ENCODE peak calls at places on chromosomes 4 and X, in six cellular contexts. U, G, D, Y, I and K are unnamed samples.

GRCh38 chr4:39620551-39620950 is 18.1 kb downstream of the SMIM14 start:
- DNase-seq in Y (no peak), D (no peak), U (no peak), G (no peak), I (no peak), K (no peak)

GRCh38 chr4:39118034-39118658 is 56.1 kb downstream of the KLHL5 start:
- DNase-seq in Y (no peak), G (no peak), U (no peak), D (no peak), I (no peak), K (no peak)

GRCh38 chr4:52910115-52910514 is 48.0 kb downstream of the RASL11B start:
- DNase-seq in U (no peak), I (no peak), D (no peak), Y (no peak), G (no peak), K (no peak)

GRCh38 chr4:10403633-10404445 is 53.4 kb downstream of the ZNF518B start:
- DNase-seq in I (peak), D (peak), Y (no peak), U (peak), G (no peak), K (peak)

GRCh38 chr4:155745984-155746383 is 12.8 kb upstream of the GUCY1B1 start:
- DNase-seq in G (no peak), Y (no peak), U (peak), D (no peak), I (no peak), K (peak)

GRCh38 chr4:128358231-128358902 is 70.8 kb upstream of the PGRMC2 start:
- DNase-seq in D (no peak), I (no peak), U (peak), Y (no peak), G (no peak), K (peak)

GRCh38 chrX:22310779-22311178 is 38.1 kb downstream of the CBLL2 start:
- DNase-seq in I (no peak), Y (no peak), G (no peak), U (no peak), D (no peak), K (peak)

GRCh38 chrX:137041329-137041728 is 7.5 kb upstream of the GPR101 start:
- DNase-seq in U (no peak), G (no peak), Y (no peak), I (no peak), D (no peak), K (peak)

GRCh38 chr4:100190643-100191600 is 654 bp upstream of the DDIT4L start:
- DNase-seq in Y (peak), I (no peak), D (peak), G (no peak), U (peak), K (peak)

GRCh38 chr4:78312989-78313753 is 238.4 kb upstream of the ANXA3 start:
- DNase-seq in I (no peak), D (no peak), G (no peak), U (peak), Y (no peak), K (no peak)

GRCh38 chr4:25439913-25440477 is 62.9 kb downstream of the ANAPC4 start:
- DNase-seq in U (peak), I (peak), Y (peak), D (peak), G (peak), K (peak)

GRCh38 chr4:104859601-104860000 is 287.1 kb upstream of the TET2 start:
- DNase-seq in G (no peak), I (no peak), D (no peak), U (no peak), Y (no peak), K (no peak)

GRCh38 chr4:7398104-7398423 is 36.7 kb downstream of the PSAPL1 start:
- DNase-seq in G (peak), D (no peak), U (peak), I (no peak), Y (no peak), K (peak)

GRCh38 chrX:115561605-115562491 is 874 bp downstream of the PLS3 start:
- DNase-seq in Y (peak), U (peak), G (peak), I (peak), D (peak), K (peak)

GRCh38 chr4:88693792-88694191 is 3.8 kb downstream of the NAP1L5 start:
- DNase-seq in U (no peak), Y (no peak), D (no peak), I (no peak), G (no peak), K (no peak)

GRCh38 chr4:55116450-55116849 is 8.9 kb downstream of the KDR start:
- DNase-seq in D (peak), G (no peak), U (peak), I (no peak), Y (no peak), K (peak)

GRCh38 chrX:149145845-149146285 is 359.2 kb downstream of the IDS start:
- DNase-seq in I (no peak), Y (no peak), D (no peak), G (no peak), U (no peak), K (no peak)

GRCh38 chr4:8534129-8534528 is 46.1 kb upstream of the GPR78 start:
- DNase-seq in G (peak), D (no peak), I (peak), Y (no peak), U (peak), K (peak)

DNA sequence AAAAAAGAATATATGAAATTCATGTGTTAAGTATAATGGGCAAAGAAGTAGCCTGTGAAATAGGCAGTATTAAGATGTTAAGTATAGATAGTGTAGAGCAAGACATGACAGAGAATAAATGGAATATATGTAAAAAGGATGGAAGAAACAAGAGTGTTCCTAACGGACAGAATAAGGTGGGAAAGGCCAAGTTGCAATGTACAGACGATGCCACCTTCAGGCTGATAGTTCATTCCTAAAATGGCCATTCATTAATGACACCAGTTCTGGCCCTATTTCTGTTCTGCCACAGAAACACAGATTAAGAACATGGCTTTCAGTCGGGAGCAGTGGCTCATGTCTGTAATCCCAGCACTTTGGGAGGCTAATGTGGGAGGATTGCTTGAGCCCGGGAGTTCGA is 4.4 kb upstream of the FAM184B start:
- DNase-seq in U (no peak), I (no peak), D (no peak), Y (no peak), G (no peak), K (no peak)
- TF ChIP-seq CTCF in U (peak), I (no peak), D (no peak), Y (no peak), G (no peak), K (no peak)

DNA sequence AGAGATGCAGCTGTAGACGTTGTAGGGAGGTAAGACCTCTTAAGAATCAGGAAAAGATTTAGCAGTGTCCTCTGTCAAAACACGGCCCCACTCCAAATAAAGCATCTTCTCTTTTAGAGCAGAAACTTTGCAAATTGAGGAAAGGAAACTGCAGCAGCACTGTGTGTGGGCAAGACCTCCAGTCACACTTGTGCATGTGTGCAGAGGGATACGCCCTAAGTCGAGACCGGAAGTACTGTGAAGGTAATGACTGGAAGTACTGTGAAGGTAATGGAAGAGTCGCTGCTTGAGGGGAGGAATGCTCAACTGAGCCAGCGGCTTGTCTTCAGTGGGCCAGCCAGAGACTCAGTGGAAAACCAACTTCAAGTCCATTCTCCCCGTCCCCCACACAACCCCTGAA is 46.5 kb downstream of the EGF start:
- DNase-seq in I (no peak), Y (no peak), G (no peak), U (no peak), D (no peak), K (no peak)
- TF ChIP-seq CTCF in I (no peak), Y (no peak), G (no peak), U (no peak), D (no peak), K (no peak)

GRCh38 chr4:149203256-149204001 is 612.2 kb downstream of the IQCM start:
- DNase-seq in G (no peak), D (no peak), I (no peak), U (peak), Y (no peak), K (peak)
- TF ChIP-seq CTCF in G (no peak), D (no peak), I (no peak), U (no peak), Y (no peak), K (no peak)

DNA sequence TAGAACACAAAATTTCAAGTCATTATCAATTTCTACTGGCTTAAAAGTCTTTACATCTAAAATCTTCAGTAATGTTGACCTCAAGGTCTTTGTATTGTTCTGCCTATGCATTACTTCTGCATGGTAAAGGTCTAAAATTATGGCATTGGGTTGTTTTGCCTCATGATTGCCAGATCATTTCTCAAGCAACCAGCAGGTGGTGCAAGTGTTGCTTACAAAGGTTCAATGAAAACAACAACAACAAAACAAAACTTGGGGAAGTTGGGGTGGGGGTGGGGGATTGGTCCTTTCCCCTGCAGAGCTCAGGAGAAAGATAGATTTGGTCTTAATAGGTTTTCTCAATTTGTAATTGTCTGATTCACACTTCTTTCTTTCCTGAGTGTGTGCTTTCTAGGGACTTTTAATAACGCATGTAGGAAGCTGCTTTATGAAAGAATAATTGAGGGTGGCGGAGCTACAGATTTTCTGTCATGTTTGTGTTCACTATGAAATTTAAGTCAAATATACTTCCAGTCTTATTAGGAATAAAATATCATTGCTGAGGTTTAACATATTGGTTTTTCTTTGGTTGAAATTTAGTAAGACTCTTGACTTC is 145.1 kb downstream of the COL4A5 start:
- DNase-seq in G (no peak), I (no peak), U (peak), D (peak), Y (no peak), K (peak)
- TF ChIP-seq CTCF in G (peak), I (peak), U (peak), D (peak), Y (no peak), K (peak)

DNA sequence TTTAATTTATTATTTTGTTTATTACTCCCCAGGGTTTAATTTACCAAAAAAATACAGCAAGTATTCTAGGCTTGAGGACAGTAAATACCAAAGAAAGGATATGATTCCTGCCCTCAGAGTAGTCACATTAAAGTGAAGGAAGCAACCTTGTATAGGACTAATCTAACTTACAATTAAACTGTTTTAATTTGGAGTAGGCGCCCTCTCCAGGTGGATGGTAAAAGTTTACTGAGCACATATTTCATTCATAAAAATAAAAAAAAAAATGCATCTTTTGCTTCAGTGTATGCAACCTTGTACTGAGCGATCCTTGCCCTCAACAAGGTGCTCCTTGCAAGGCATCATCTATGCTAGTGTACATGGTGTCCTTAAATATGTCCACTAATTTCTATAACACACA is 72.0 kb upstream of the MAGEB16 start:
- DNase-seq in G (no peak), Y (no peak), I (no peak), U (no peak), D (no peak), K (peak)
- TF ChIP-seq CTCF in G (no peak), Y (no peak), I (peak), U (no peak), D (no peak), K (peak)

DNA sequence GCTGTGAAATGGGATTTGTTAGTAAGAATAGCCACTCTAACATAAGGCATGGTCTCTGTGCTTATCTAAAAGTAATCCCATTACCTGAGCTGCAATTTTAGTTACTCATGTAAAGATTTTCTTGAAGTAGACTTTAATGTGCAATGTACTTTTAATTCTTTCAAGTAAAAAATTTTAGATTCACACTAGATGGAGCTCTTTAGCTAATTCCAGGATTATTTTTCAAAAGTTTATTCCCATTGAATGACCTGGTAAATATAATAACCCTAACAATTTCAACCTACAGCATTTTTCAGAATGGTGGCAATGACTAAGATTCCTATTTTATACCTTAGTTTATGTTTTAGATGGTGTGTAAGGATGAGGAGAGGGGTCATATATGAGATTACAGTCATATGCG is 18.1 kb downstream of the USP38 start:
- DNase-seq in Y (no peak), U (no peak), D (no peak), I (no peak), G (no peak), K (peak)
- TF ChIP-seq CTCF in Y (peak), U (peak), D (peak), I (peak), G (no peak), K (no peak)

GRCh38 chr4:92299152-92299551 is 4.6 kb upstream of the GRID2 start:
- DNase-seq in G (no peak), D (no peak), U (no peak), I (no peak), Y (no peak), K (peak)
- TF ChIP-seq CTCF in G (no peak), D (no peak), U (no peak), I (no peak), Y (no peak), K (peak)

DNA sequence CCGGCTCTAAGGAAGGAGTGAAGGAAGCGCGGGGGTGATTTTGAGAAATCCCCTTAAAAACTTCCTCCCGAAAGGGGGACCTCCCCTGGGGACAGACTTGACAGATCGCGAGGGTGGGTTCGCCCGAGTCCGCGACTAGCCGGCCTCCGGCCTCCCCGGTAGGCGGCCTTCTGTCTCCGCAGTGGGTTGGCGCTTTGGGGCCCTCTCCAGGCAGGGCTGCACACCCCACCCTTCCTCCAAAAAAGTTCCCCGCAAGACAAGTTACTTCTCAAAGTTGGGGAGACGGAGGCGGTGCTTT is 24.8 kb downstream of the HOPX start:
- DNase-seq in I (no peak), G (no peak), Y (no peak), D (peak), U (no peak), K (no peak)
- TF ChIP-seq CTCF in I (no peak), G (no peak), Y (no peak), D (no peak), U (no peak), K (peak)

DNA sequence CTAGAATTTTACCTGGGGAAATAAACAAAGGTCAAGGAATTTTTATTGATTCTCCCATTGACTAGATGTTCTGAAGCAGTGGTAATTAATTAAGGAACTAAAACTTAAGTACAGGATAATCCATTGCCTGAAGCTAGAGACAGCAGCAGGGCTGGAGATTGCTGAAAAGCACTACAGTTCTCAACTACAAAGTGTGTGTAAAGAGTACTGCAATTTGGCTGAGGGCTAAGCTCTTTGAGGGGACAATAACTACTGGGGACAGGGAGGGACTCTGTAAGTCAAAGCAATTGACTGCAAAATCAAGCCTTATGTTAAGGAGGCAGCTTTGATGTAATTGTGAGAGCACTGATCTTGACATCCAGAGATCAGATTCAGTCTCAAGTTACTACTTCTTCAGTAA is 260.4 kb downstream of the GALNTL6 start:
- DNase-seq in I (no peak), G (no peak), U (no peak), Y (no peak), D (no peak), K (no peak)
- TF ChIP-seq CTCF in I (no peak), G (no peak), U (no peak), Y (no peak), D (no peak), K (no peak)